ENCODE peak calls at places on chromosomes 2 and 18, in six cellular contexts. G is PC-9, Q is stomach, W is HCT116, D is K562, M is lower lobe of right lung. V is an unnamed sample.

GRCh38 chr2:11419781-11420180 is 46.2 kb downstream of the E2F6 start:
- DNase-seq in G (no peak), Q (no peak), W (no peak), D (no peak), M (no peak), V (no peak)

GRCh38 chr2:219175928-219176817 is 552 bp downstream of the CNPPD1 start:
- DNase-seq in G (peak; percentile 45), Q (peak; percentile 58), W (no peak), D (peak; percentile 50), M (peak; percentile 72), V (peak; percentile 60)

GRCh38 chr2:25822190-25823117 is 55.8 kb downstream of the ASXL2 start:
- DNase-seq in G (no peak), Q (peak; percentile 46), W (no peak), D (no peak), M (peak; percentile 58), V (no peak)

GRCh38 chr2:219625179-219625578 is 2.3 kb upstream of the SLC4A3 start:
- DNase-seq in G (no peak), Q (no peak), W (no peak), D (no peak), M (no peak), V (no peak)

GRCh38 chr2:64697286-64698023 is 43.7 kb upstream of the SERTAD2 start:
- DNase-seq in G (no peak), Q (no peak), W (no peak), D (no peak), M (no peak), V (no peak)

GRCh38 chr2:236295481-236295880 is 31.3 kb upstream of the ASB18 start:
- DNase-seq in G (no peak), Q (no peak), W (no peak), D (no peak), M (no peak), V (no peak)

GRCh38 chr2:85850451-85850850 is 38.3 kb downstream of the ST3GAL5 start:
- DNase-seq in G (no peak), Q (no peak), W (no peak), D (no peak), M (no peak), V (no peak)

GRCh38 chr2:1795842-1796580 is 51.7 kb upstream of the PXDN start:
- DNase-seq in G (peak; percentile 50), Q (no peak), W (no peak), D (no peak), M (no peak), V (no peak)

GRCh38 chr18:52340466-52341378 is 725 bp downstream of the DCC start:
- DNase-seq in G (no peak), Q (no peak), W (no peak), D (no peak), M (no peak), V (no peak)

GRCh38 chr2:9961014-9961413 is 9.5 kb downstream of the GRHL1 start:
- DNase-seq in G (no peak), Q (no peak), W (no peak), D (peak; percentile 59), M (no peak), V (no peak)

GRCh38 chr2:160464996-160465395 is 28.6 kb downstream of the RBMS1 start:
- DNase-seq in G (no peak), Q (no peak), W (no peak), D (no peak), M (no peak), V (no peak)

GRCh38 chr2:87401726-87402345 is 346.1 kb upstream of the PLGLB2 start:
- DNase-seq in G (no peak), Q (no peak), W (no peak), D (no peak), M (no peak), V (no peak)

GRCh38 chr2:42931818-42932195 is 139.4 kb upstream of the HAAO start:
- DNase-seq in G (no peak), Q (no peak), W (no peak), D (no peak), M (no peak), V (no peak)

GRCh38 chr2:20448246-20449046 is 1.6 kb downstream of the RHOB start:
- DNase-seq in G (no peak), Q (peak; percentile 36), W (no peak), D (no peak), M (no peak), V (no peak)

GRCh38 chr18:48193521-48194251 is 215.5 kb downstream of the ZBTB7C start:
- DNase-seq in G (no peak), Q (no peak), W (no peak), D (no peak), M (no peak), V (no peak)

GRCh38 chr2:44102790-44103642 is 65.7 kb upstream of the PPM1B start:
- DNase-seq in G (peak; percentile 32), Q (no peak), W (no peak), D (no peak), M (no peak), V (no peak)

GRCh38 chr2:206071832-206072231 is 14.1 kb downstream of the INO80D start:
- DNase-seq in G (no peak), Q (no peak), W (no peak), D (no peak), M (no peak), V (no peak)

GRCh38 chr2:238097988-238098853 is 1.9 kb upstream of the ESPNL start:
- DNase-seq in G (peak; percentile 72), Q (peak; percentile 69), W (peak; percentile 90), D (peak; percentile 92), M (peak; percentile 71), V (peak; percentile 46)
- TF ChIP-seq CTCF in G (no peak), Q (no peak), W (no peak), D (no peak), M (no peak), V (no peak)

GRCh38 chr2:222973733-222974132 is 78.3 kb upstream of the KCNE4 start:
- DNase-seq in G (no peak), Q (no peak), W (no peak), D (no peak), M (no peak), V (no peak)

GRCh38 chr2:222976521-222977076 is 75.4 kb upstream of the KCNE4 start:
- DNase-seq in G (peak; percentile 83), Q (no peak), W (no peak), D (no peak), M (no peak), V (peak; percentile 32)

GRCh38 chr2:222979484-222979883 is 72.5 kb upstream of the KCNE4 start:
- DNase-seq in G (no peak), Q (no peak), W (no peak), D (no peak), M (no peak), V (no peak)

GRCh38 chr2:222978850-222979249 is 73.1 kb upstream of the KCNE4 start:
- DNase-seq in G (no peak), Q (no peak), W (no peak), D (no peak), M (no peak), V (no peak)

DNA sequence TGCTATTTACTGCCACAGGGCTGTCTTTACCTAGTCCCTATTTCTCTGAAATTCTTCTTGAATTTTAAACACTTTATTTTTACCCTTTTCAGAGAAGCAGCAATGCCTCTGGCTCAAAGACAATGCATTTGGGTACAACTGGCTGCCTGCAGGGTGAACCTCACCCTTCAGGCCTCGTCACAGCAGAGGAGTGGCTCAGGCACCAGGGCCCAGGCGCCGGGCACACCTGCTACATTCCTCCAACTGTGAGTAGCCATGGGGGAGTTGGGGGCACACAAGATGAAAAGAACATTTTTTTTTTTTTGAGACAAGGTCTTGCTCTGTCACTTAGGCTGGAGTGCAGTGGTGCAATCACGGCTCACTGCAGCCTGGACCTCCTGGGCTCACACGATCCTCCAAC is 74.9 kb upstream of the KCNE4 start:
- DNase-seq in G (no peak), Q (no peak), W (no peak), D (no peak), M (no peak), V (peak; percentile 33)
- TF ChIP-seq CTCF in G (no peak), Q (no peak), W (no peak), D (no peak), M (no peak), V (no peak)

DNA sequence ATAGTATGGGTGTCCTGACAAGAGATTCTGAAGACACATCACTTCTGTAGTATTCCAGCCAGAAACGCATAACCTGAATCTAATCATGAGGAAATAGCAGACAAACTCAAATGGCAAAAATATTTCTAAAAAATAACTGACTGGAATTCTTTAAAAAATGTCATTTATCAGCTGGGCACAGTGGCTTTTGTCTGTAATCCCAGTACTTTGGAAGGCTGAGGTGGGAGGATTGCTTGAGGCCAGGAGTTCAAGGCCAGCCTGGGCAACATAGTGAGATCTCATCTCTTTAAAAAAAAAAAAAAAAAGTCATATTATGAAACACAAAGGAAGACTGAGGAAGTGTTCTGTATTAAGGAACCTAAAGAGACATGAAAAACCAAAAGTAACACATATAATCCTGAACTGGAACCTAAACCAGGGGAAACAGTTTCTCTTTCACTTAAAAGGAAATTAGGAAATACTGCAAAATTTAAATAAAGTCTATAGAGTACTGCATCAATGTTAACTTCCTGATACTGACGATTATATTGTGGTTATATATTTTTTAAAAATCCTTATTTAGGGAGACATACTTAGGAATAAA is 29.9 kb downstream of the SESTD1 start:
- DNase-seq in G (no peak), Q (no peak), W (no peak), D (no peak), M (no peak), V (no peak)
- TF ChIP-seq CTCF in G (no peak), Q (no peak), W (no peak), D (no peak), M (no peak), V (no peak)

GRCh38 chr18:1213126-1213525 is 308.5 kb downstream of the ADCYAP1 start:
- DNase-seq in G (no peak), Q (no peak), W (no peak), D (no peak), M (no peak), V (no peak)
- TF ChIP-seq CTCF in G (no peak), Q (no peak), W (no peak), D (no peak), M (no peak), V (no peak)

DNA sequence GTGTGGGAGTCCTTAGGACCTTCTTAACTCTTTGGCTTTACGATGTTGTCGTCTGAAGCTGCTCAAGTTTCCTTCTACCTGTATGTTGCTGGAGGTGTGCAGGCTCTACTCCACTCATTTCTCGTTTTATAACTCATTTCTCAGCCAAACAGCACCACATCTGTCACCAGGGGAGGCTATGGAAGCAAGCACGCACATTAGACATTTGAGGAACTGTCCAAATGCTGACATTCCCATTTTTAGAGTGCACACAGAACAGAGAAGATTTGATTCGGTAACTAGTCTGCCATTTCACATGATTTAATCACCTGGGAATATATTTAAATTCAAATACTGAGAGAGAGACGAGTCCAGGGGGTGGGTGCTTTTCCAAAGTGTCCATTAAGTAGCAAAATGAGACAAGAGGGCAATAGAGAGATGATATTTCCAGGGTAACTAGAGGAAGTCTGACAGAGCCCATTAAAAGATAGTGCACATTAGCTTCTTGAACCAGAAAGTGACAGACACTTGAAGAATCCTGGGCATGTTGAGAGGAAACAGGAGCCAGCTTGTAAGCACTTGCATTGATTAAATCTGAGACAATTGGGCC is 793.3 kb downstream of the TDRD15 start:
- DNase-seq in G (no peak), Q (no peak), W (no peak), D (no peak), M (no peak), V (no peak)
- TF ChIP-seq CTCF in G (no peak), Q (no peak), W (no peak), D (no peak), M (no peak), V (no peak)

GRCh38 chr2:202193305-202193704 is 45.1 kb downstream of the SUMO1 start:
- DNase-seq in G (no peak), Q (no peak), W (no peak), D (no peak), M (no peak), V (no peak)
- TF ChIP-seq CTCF in G (no peak), Q (no peak), W (no peak), D (no peak), M (no peak), V (no peak)

GRCh38 chr18:68679531-68679930 is 35.4 kb downstream of the TMX3 start:
- DNase-seq in G (no peak), Q (no peak), W (no peak), D (no peak), M (no peak), V (no peak)

GRCh38 chr18:68676913-68677312 is 38.0 kb downstream of the TMX3 start:
- DNase-seq in G (no peak), Q (no peak), W (no peak), D (no peak), M (no peak), V (no peak)
- TF ChIP-seq CTCF in G (no peak), Q (no peak), W (no peak), D (no peak), M (no peak), V (no peak)

V was measured in Calu3.